ENCODE peak calls at places on chromosome X, in five cellular contexts. One of them, this sample, is unnamed.

GRCh38 chrX:129980043-129980442 is 2.4 kb upstream of the BCORL1 start:
- DNase-seq in IMR-90: no peak
- DNase-seq in H9: no peak
- DNase-seq in mesendoderm: no peak
- DNase-seq in mesenchymal stem cell: no peak
- DNase-seq in this sample: no peak

GRCh38 chrX:51608766-51609165 is 9.9 kb downstream of the CENPVL3 start:
- DNase-seq in IMR-90: peak; percentile 2
- DNase-seq in H9: no peak
- DNase-seq in mesendoderm: no peak
- DNase-seq in mesenchymal stem cell: peak; percentile 61
- DNase-seq in this sample: no peak

GRCh38 chrX:131802836-131803626 is 220.1 kb upstream of the STK26 start:
- DNase-seq in IMR-90: peak; percentile 52
- DNase-seq in H9: no peak
- DNase-seq in mesendoderm: peak; percentile 28
- DNase-seq in mesenchymal stem cell: no peak
- DNase-seq in this sample: no peak

GRCh38 chrX:20267924-20268701 is 1.4 kb upstream of the RPS6KA3 start:
- DNase-seq in IMR-90: no peak
- DNase-seq in H9: peak; percentile 50
- DNase-seq in mesendoderm: peak; percentile 51
- DNase-seq in mesenchymal stem cell: peak; percentile 59
- DNase-seq in this sample: no peak

GRCh38 chrX:11257290-11257689 is 35.9 kb upstream of the AMELX start:
- DNase-seq in IMR-90: no peak
- DNase-seq in H9: no peak
- DNase-seq in mesendoderm: no peak
- DNase-seq in mesenchymal stem cell: no peak
- DNase-seq in this sample: no peak

GRCh38 chrX:19627081-19627480 is 111.8 kb upstream of the MAP3K15 start:
- DNase-seq in IMR-90: no peak
- DNase-seq in H9: no peak
- DNase-seq in mesendoderm: no peak
- DNase-seq in mesenchymal stem cell: no peak
- DNase-seq in this sample: no peak

GRCh38 chrX:96382018-96382417 is 302.6 kb upstream of the DIAPH2 start:
- DNase-seq in IMR-90: no peak
- DNase-seq in H9: no peak
- DNase-seq in mesendoderm: no peak
- DNase-seq in mesenchymal stem cell: no peak
- DNase-seq in this sample: no peak

GRCh38 chrX:153970398-153971123 is 1.1 kb downstream of the HCFC1 start:
- DNase-seq in IMR-90: peak; percentile 71
- DNase-seq in H9: peak; percentile 64
- DNase-seq in mesendoderm: peak; percentile 88
- DNase-seq in mesenchymal stem cell: peak; percentile 79
- DNase-seq in this sample: peak; percentile 46

GRCh38 chrX:111779582-111779981 is 96.4 kb upstream of the TRPC5OS start:
- DNase-seq in IMR-90: no peak
- DNase-seq in H9: no peak
- DNase-seq in mesendoderm: no peak
- DNase-seq in mesenchymal stem cell: no peak
- DNase-seq in this sample: no peak

GRCh38 chrX:27890611-27891010 is 82.8 kb downstream of the MAGEB10 start:
- DNase-seq in IMR-90: peak; percentile 82
- DNase-seq in H9: no peak
- DNase-seq in mesendoderm: peak; percentile 33
- DNase-seq in mesenchymal stem cell: peak; percentile 49
- DNase-seq in this sample: no peak

GRCh38 chrX:24090300-24091200 is 35.8 kb downstream of the EIF2S3 start:
- DNase-seq in IMR-90: no peak
- DNase-seq in H9: no peak
- DNase-seq in mesendoderm: no peak
- DNase-seq in mesenchymal stem cell: no peak
- DNase-seq in this sample: no peak

GRCh38 chrX:105876658-105877057 is 54.3 kb downstream of the NRK start:
- DNase-seq in IMR-90: peak; percentile 19
- DNase-seq in H9: no peak
- DNase-seq in mesendoderm: peak; percentile 34
- DNase-seq in mesenchymal stem cell: peak; percentile 18
- DNase-seq in this sample: peak; percentile 0

GRCh38 chrX:38704146-38704882 is 96.9 kb upstream of the MID1IP1 start:
- DNase-seq in IMR-90: no peak
- DNase-seq in H9: no peak
- DNase-seq in mesendoderm: no peak
- DNase-seq in mesenchymal stem cell: no peak
- DNase-seq in this sample: no peak

GRCh38 chrX:36198575-36198974 is 279.0 kb downstream of the CFAP47 start:
- DNase-seq in IMR-90: no peak
- DNase-seq in H9: no peak
- DNase-seq in mesendoderm: peak; percentile 53
- DNase-seq in mesenchymal stem cell: no peak
- DNase-seq in this sample: no peak

GRCh38 chrX:56029188-56029587 is 203.0 kb upstream of the KLF8 start:
- DNase-seq in IMR-90: no peak
- DNase-seq in H9: no peak
- DNase-seq in mesendoderm: no peak
- DNase-seq in mesenchymal stem cell: no peak
- DNase-seq in this sample: no peak

GRCh38 chrX:131289527-131289926 is 421 bp upstream of the IGSF1 start:
- DNase-seq in IMR-90: no peak
- DNase-seq in H9: no peak
- DNase-seq in mesendoderm: no peak
- DNase-seq in mesenchymal stem cell: no peak
- DNase-seq in this sample: no peak

GRCh38 chrX:51867626-51868025 is 25.8 kb upstream of the MAGED1 start:
- DNase-seq in IMR-90: no peak
- DNase-seq in H9: no peak
- DNase-seq in mesendoderm: no peak
- DNase-seq in mesenchymal stem cell: no peak
- DNase-seq in this sample: no peak

GRCh38 chrX:17944833-17945497 is 83.9 kb upstream of the RAI2 start:
- DNase-seq in IMR-90: no peak
- DNase-seq in H9: no peak
- DNase-seq in mesendoderm: no peak
- DNase-seq in mesenchymal stem cell: no peak
- DNase-seq in this sample: peak; percentile 14

GRCh38 chrX:136209016-136209738 is 42.0 kb downstream of the MAP7D3 start:
- DNase-seq in IMR-90: peak; percentile 56
- DNase-seq in H9: peak; percentile 47
- DNase-seq in mesendoderm: peak; percentile 54
- DNase-seq in mesenchymal stem cell: peak; percentile 62
- DNase-seq in this sample: no peak

GRCh38 chrX:9907645-9908387 is 59.3 kb upstream of the CLDN34 start:
- DNase-seq in IMR-90: peak; percentile 94
- DNase-seq in H9: no peak
- DNase-seq in mesendoderm: no peak
- DNase-seq in mesenchymal stem cell: peak; percentile 70
- DNase-seq in this sample: no peak

GRCh38 chrX:123860506-123860840 is 620 bp downstream of the XIAP start:
- DNase-seq in IMR-90: no peak
- DNase-seq in H9: no peak
- DNase-seq in mesendoderm: no peak
- DNase-seq in mesenchymal stem cell: peak; percentile 65
- DNase-seq in this sample: no peak

GRCh38 chrX:3485727-3486126 is 139.3 kb upstream of the MXRA5 start:
- DNase-seq in IMR-90: no peak
- DNase-seq in H9: peak; percentile 46
- DNase-seq in mesendoderm: peak; percentile 7
- DNase-seq in mesenchymal stem cell: no peak
- DNase-seq in this sample: no peak

GRCh38 chrX:24231169-24231568 is 81.6 kb downstream of the ZFX start:
- DNase-seq in IMR-90: peak; percentile 93
- DNase-seq in H9: no peak
- DNase-seq in mesendoderm: no peak
- DNase-seq in mesenchymal stem cell: peak; percentile 81
- DNase-seq in this sample: no peak

GRCh38 chrX:63746278-63746677 is 38.7 kb downstream of the ARHGEF9 start:
- DNase-seq in IMR-90: no peak
- DNase-seq in H9: no peak
- DNase-seq in mesendoderm: no peak
- DNase-seq in mesenchymal stem cell: no peak
- DNase-seq in this sample: no peak

GRCh38 chrX:46407036-46407752 is 138.0 kb downstream of the ZNF674 start:
- DNase-seq in IMR-90: no peak
- DNase-seq in H9: no peak
- DNase-seq in mesendoderm: no peak
- DNase-seq in mesenchymal stem cell: no peak
- DNase-seq in this sample: no peak

GRCh38 chrX:15425024-15425423 is 40.8 kb upstream of the VEGFD start:
- DNase-seq in IMR-90: no peak
- DNase-seq in H9: no peak
- DNase-seq in mesendoderm: no peak
- DNase-seq in mesenchymal stem cell: no peak
- DNase-seq in this sample: no peak

GRCh38 chrX:100864967-100865366 is 9.2 kb downstream of the NOX1 start:
- DNase-seq in IMR-90: peak; percentile 57
- DNase-seq in H9: no peak
- DNase-seq in mesendoderm: no peak
- DNase-seq in mesenchymal stem cell: peak; percentile 57
- DNase-seq in this sample: no peak

GRCh38 chrX:133444952-133445831 is 29.9 kb upstream of the GPC4 start:
- DNase-seq in IMR-90: no peak
- DNase-seq in H9: peak; percentile 76
- DNase-seq in mesendoderm: peak; percentile 82
- DNase-seq in mesenchymal stem cell: peak; percentile 20
- DNase-seq in this sample: no peak

GRCh38 chrX:2748815-2749188 is 3.0 kb upstream of the XG start:
- DNase-seq in IMR-90: no peak
- DNase-seq in H9: no peak
- DNase-seq in mesendoderm: no peak
- DNase-seq in mesenchymal stem cell: no peak
- DNase-seq in this sample: no peak

GRCh38 chrX:40578039-40578438 is 2.7 kb upstream of the ATP6AP2 start:
- DNase-seq in IMR-90: no peak
- DNase-seq in H9: no peak
- DNase-seq in mesendoderm: no peak
- DNase-seq in mesenchymal stem cell: no peak
- DNase-seq in this sample: no peak

GRCh38 chrX:40580537-40581332 is at the start of gene ATP6AP2:
- DNase-seq in IMR-90: peak; percentile 90
- DNase-seq in H9: peak; percentile 97
- DNase-seq in mesendoderm: peak; percentile 97
- DNase-seq in mesenchymal stem cell: peak; percentile 94
- DNase-seq in this sample: peak; percentile 88

GRCh38 chrX:40581333-40581910 is 652 bp downstream of the ATP6AP2 start:
- DNase-seq in IMR-90: peak; percentile 8
- DNase-seq in H9: no peak
- DNase-seq in mesendoderm: no peak
- DNase-seq in mesenchymal stem cell: peak; percentile 39
- DNase-seq in this sample: no peak

GRCh38 chrX:40579139-40579538 is 1.6 kb upstream of the ATP6AP2 start:
- DNase-seq in IMR-90: no peak
- DNase-seq in H9: no peak
- DNase-seq in mesendoderm: no peak
- DNase-seq in mesenchymal stem cell: no peak
- DNase-seq in this sample: no peak

DNA sequence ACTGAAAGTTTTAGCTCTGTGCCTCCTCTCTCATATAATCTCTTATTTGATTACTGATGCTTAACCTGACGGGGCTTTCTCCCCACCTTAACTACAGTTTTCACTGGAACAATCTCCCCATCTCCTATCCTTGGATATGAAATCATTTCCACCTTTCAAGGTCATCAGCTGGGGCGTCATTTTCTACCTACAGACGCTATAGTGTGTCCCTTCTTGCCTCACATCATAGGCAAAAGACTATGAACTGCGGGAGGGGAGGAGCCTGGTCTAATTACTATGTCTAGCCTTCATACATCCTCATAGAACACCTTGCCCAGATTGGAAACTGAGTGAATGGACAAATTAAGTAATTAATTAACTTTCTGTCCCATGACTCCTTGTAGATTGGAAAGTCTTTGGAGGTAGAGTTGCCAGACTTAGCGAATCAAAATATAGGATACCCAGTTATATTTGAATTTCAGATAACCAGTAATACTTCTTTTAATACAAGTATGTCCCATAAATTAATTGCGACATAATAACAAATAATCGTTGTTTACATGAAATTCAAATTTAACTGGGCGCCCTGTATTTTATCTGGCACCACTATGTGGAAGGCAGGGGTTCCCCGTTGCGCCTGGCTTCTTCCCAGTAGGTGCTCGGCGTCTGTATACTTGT is 762 bp upstream of the ATP6AP2 start:
- DNase-seq in IMR-90: no peak
- DNase-seq in H9: no peak
- DNase-seq in mesendoderm: no peak
- DNase-seq in mesenchymal stem cell: no peak
- DNase-seq in this sample: no peak
- H4K8ac ChIP-seq in IMR-90: peak overlapping the region; percentile 96
- H4K8ac ChIP-seq in H9: no peak overlapping the region
- H4K8ac ChIP-seq in mesendoderm: no peak overlapping the region
- H4K8ac ChIP-seq in mesenchymal stem cell: no peak overlapping the region
- H4K8ac ChIP-seq in this sample: no peak overlapping the region

GRCh38 chrX:48598645-48599044 is 1.4 kb downstream of the WDR13 start:
- DNase-seq in IMR-90: no peak
- DNase-seq in H9: no peak
- DNase-seq in mesendoderm: no peak
- DNase-seq in mesenchymal stem cell: no peak
- DNase-seq in this sample: no peak
- H4K8ac ChIP-seq in IMR-90: peak overlapping the region; percentile 75
- H4K8ac ChIP-seq in H9: no peak overlapping the region
- H4K8ac ChIP-seq in mesendoderm: no peak overlapping the region
- H4K8ac ChIP-seq in mesenchymal stem cell: peak overlapping the region; percentile 87
- H4K8ac ChIP-seq in this sample: no peak overlapping the region

DNA sequence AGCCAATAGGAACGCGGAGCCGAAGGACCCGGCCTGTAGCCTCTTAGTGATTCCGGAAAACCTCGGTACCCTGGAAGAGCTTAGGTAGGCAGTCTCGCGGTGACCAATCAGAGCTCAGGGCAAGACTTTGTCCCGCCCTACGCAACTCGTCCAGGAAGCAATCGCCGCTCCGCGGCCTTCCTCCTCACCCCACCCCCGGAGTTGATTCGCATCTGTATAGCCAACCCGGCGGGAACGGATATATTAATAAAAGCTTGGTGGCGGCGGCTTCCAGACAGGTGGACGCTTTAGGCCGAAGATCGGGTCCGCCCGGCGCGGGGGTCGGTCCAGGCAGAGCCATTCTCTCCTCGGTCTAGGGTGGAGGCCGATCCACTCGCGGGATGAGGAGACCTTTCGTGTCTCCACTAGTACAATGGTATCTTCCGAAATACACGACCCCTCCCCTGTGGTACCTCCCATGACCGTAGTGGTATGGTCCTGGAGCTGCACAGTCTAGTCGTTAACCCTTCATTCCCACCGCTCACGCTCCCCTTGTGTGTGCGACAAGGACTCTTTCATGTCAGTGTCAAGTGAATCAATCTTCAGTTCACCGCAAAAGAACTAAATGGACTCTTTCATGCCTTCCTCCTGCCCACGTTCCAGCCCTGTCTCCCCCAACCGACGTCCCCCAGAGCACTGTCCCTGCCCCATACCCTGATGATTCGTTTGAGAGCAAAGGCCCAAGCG is 24.2 kb upstream of the GLOD5 start:
- DNase-seq in IMR-90: peak; percentile 97
- DNase-seq in H9: peak; percentile 95
- DNase-seq in mesendoderm: peak; percentile 99
- DNase-seq in mesenchymal stem cell: peak; percentile 97
- DNase-seq in this sample: peak; percentile 89
- H4K8ac ChIP-seq in IMR-90: peak overlapping the region; percentile 84
- H4K8ac ChIP-seq in H9: no peak overlapping the region
- H4K8ac ChIP-seq in mesendoderm: peak overlapping the region; percentile 99
- H4K8ac ChIP-seq in mesenchymal stem cell: peak overlapping the region; percentile 84
- H4K8ac ChIP-seq in this sample: no peak overlapping the region

GRCh38 chrX:641671-642435 is 11.3 kb downstream of the SHOX start:
- DNase-seq in IMR-90: no peak
- DNase-seq in H9: no peak
- DNase-seq in mesendoderm: no peak
- DNase-seq in mesenchymal stem cell: no peak
- DNase-seq in this sample: no peak
- H4K8ac ChIP-seq in IMR-90: no peak overlapping the region
- H4K8ac ChIP-seq in H9: no peak overlapping the region
- H4K8ac ChIP-seq in mesendoderm: no peak overlapping the region
- H4K8ac ChIP-seq in mesenchymal stem cell: no peak overlapping the region
- H4K8ac ChIP-seq in this sample: no peak overlapping the region